ENCODE peak calls at places on chromosomes 16 and 17, in nine cellular contexts. L is right atrium auricular region, M is thoracic aorta, U is Peyer's patch, A is neural progenitor cell, C is heart right ventricle, H is adrenal gland, W is GM23338, Q is stomach. S is an unnamed sample.

GRCh38 chr17:51487947-51488346 is 227.6 kb downstream of the UTP18 start:
- DNase-seq in L (no peak), M (no peak), U (no peak), A (peak; percentile 59), C (no peak), H (no peak), W (peak; percentile 82), Q (no peak), S (no peak)

GRCh38 chr16:67305216-67306071 is 21.1 kb downstream of the KCTD19 start:
- DNase-seq in L (no peak), M (no peak), U (no peak), A (no peak), C (no peak), H (no peak), W (no peak), Q (no peak), S (no peak)

GRCh38 chr17:27276653-27277156 is 17.2 kb upstream of the WSB1 start:
- DNase-seq in L (no peak), M (no peak), U (no peak), A (peak; percentile 81), C (no peak), H (no peak), W (peak; percentile 95), Q (no peak), S (no peak)

GRCh38 chr16:50529334-50529733 is 18.9 kb upstream of the NKD1 start:
- DNase-seq in L (no peak), M (no peak), U (no peak), A (no peak), C (no peak), H (no peak), W (no peak), Q (no peak), S (no peak)

GRCh38 chr16:57481421-57481820 is 4.9 kb downstream of the DOK4 start:
- DNase-seq in L (no peak), M (no peak), U (no peak), A (no peak), C (no peak), H (no peak), W (no peak), Q (no peak), S (no peak)

GRCh38 chr17:68851875-68852274 is 103.3 kb downstream of the ABCA8 start:
- DNase-seq in L (no peak), M (no peak), U (no peak), A (no peak), C (no peak), H (no peak), W (no peak), Q (no peak), S (no peak)

GRCh38 chr17:29256735-29257466 is 10.2 kb downstream of the CRYBA1 start:
- DNase-seq in L (no peak), M (no peak), U (no peak), A (no peak), C (no peak), H (no peak), W (no peak), Q (no peak), S (no peak)

GRCh38 chr17:77470800-77471733 is 330.3 kb downstream of the SEC14L1 start:
- DNase-seq in L (no peak), M (no peak), U (no peak), A (peak; percentile 66), C (peak; percentile 64), H (peak; percentile 43), W (peak; percentile 75), Q (no peak), S (no peak)

GRCh38 chr17:77281904-77282367 is 141.2 kb downstream of the SEC14L1 start:
- DNase-seq in L (no peak), M (no peak), U (peak; percentile 65), A (peak; percentile 60), C (no peak), H (no peak), W (peak; percentile 61), Q (peak; percentile 65), S (no peak)

GRCh38 chr16:79595261-79595660 is 5.3 kb downstream of the MAF start:
- DNase-seq in L (no peak), M (no peak), U (no peak), A (no peak), C (no peak), H (no peak), W (no peak), Q (no peak), S (no peak)

GRCh38 chr16:69106491-69107291 is 1.2 kb downstream of the HAS3 start:
- DNase-seq in L (no peak), M (no peak), U (no peak), A (peak; percentile 76), C (no peak), H (no peak), W (peak; percentile 80), Q (no peak), S (no peak)

GRCh38 chr16:23651943-23652468 is 10.7 kb downstream of the DCTN5 start:
- DNase-seq in L (no peak), M (no peak), U (no peak), A (no peak), C (no peak), H (no peak), W (no peak), Q (no peak), S (no peak)

GRCh38 chr16:30680326-30680725 is 18.6 kb upstream of the SRCAP start:
- DNase-seq in L (no peak), M (no peak), U (no peak), A (no peak), C (no peak), H (no peak), W (no peak), Q (no peak), S (no peak)

GRCh38 chr17:4142107-4142900 is 526 bp downstream of the ZZEF1 start:
- DNase-seq in L (no peak), M (no peak), U (peak; percentile 52), A (peak; percentile 75), C (peak; percentile 19), H (peak; percentile 54), W (peak; percentile 62), Q (peak; percentile 32), S (no peak)

GRCh38 chr17:2749058-2749783 is at the start of gene CCDC92B:
- DNase-seq in L (no peak), M (no peak), U (no peak), A (no peak), C (no peak), H (no peak), W (peak; percentile 49), Q (no peak), S (no peak)

GRCh38 chr16:14489460-14489859 is 140.6 kb downstream of the PARN start:
- DNase-seq in L (no peak), M (no peak), U (no peak), A (peak; percentile 58), C (no peak), H (peak; percentile 41), W (peak; percentile 79), Q (no peak), S (no peak)

GRCh38 chr17:68011199-68011665 is 15.0 kb upstream of the C17orf58 start:
- DNase-seq in L (no peak), M (no peak), U (peak; percentile 80), A (peak; percentile 66), C (peak; percentile 46), H (no peak), W (peak; percentile 87), Q (peak; percentile 63), S (no peak)

GRCh38 chr17:40564195-40564882 is 933 bp downstream of the CCR7 start:
- DNase-seq in L (no peak), M (no peak), U (peak; percentile 47), A (no peak), C (no peak), H (no peak), W (no peak), Q (peak; percentile 22), S (no peak)

DNA sequence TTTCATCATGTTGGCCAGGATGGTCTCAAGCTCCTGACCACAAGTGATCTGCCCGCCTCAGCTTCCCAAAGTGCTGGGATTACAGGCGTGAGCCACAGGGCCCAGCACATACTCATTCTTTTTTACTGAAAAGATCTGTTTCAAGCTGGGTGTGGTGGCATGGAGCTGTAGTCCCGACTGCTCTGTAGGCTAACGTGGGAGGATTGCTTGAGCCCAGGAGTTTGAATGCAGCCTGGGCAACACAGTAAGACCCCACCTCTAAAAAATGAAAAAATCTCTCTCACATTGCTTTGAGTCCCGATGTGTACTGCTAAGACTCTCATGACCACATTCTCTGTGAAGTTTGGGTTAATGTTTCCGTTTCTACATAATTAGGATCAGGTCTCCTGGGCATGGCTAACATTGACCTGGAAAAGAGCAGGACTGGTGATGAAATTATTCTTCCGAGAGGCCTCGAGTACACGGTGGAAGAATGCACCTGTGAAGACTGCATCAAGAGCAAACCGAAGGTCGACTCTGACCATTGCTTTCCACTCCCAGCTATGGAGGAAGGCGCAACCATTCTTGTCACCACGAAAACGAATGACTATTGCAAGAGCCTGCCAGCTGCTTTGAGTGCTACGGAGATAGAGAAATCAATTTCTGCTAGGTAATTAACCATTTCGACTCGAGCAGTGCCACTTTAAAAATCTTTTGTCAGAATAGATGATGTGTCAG is 2.3 kb downstream of the TNFRSF17 start:
- DNase-seq in L (no peak), M (no peak), U (no peak), A (no peak), C (no peak), H (no peak), W (no peak), Q (no peak), S (no peak)
- H3K4me3 ChIP-seq in L (no peak overlapping the region), M (no peak overlapping the region), U (no peak overlapping the region), A (no peak overlapping the region), C (no peak overlapping the region), H (no peak overlapping the region), W (no peak overlapping the region), Q (no peak overlapping the region), S (no peak overlapping the region)

DNA sequence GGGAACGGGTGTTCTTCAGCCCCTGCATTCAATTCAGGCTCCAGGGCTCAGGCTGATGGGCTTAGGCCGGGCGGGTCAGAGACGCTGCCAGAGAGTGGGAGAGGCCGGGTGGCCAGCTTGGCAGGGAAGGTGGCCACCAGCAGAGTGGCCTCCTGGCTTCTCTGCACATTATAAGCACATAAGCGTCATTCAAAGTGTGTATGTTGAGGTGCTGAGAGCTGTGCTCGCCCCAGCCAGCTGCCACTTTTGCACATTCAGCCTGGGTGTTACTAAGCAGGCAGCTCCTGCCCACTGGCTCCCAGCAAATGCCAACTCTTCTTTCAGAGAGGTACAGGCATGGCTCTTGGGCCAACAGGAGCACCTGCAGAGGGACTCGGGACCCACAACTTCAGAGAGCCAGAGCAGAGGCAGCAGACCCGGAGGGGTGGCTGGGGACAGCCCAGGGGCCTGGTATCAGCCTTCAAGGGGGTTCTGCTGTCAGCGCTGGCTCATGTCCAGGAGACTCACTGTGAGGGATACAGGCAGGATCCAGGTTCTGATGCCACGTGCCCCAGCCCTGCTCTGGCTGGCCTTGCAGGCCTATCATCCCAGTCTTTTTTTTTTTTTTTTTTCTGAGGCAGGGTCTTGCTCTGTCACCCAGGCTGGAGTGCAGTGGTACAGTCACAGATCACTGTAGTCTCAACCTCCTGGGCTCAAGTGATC is 8.8 kb upstream of the MTSS2 start:
- DNase-seq in L (no peak), M (no peak), U (no peak), A (no peak), C (no peak), H (no peak), W (no peak), Q (no peak), S (no peak)
- H3K27ac ChIP-seq in L (peak overlapping the region; percentile 93), M (peak overlapping the region; percentile 100), U (peak overlapping the region; percentile 93), A (peak overlapping the region; percentile 65), C (peak overlapping the region; percentile 87), H (peak overlapping the region; percentile 96), W (peak overlapping the region; percentile 87), Q (peak overlapping the region; percentile 92), S (peak overlapping the region; percentile 97)

GRCh38 chr17:9020096-9020823 is 1.1 kb upstream of the NTN1 start:
- DNase-seq in L (peak; percentile 55), M (no peak), U (no peak), A (no peak), C (no peak), H (no peak), W (no peak), Q (no peak), S (peak; percentile 48)
- H3K27me3 ChIP-seq in L (no peaks in the 10 kb centered on the region), M (no peaks in the 10 kb centered on the region), U (peaks cover 9% of the 10 kb centered on the region), A (peaks cover 95% of the 10 kb centered on the region), C (peaks cover 39% of the 10 kb centered on the region), H (peaks cover 45% of the 10 kb centered on the region), W (peaks cover 95% of the 10 kb centered on the region), Q (peaks cover 62% of the 10 kb centered on the region), S (no peaks in the 10 kb centered on the region)

GRCh38 chr17:17176341-17176740 is 29.8 kb downstream of the PLD6 start:
- DNase-seq in L (no peak), M (no peak), U (no peak), A (no peak), C (no peak), H (no peak), W (no peak), Q (no peak), S (no peak)
- H3K4me3 ChIP-seq in L (no peak overlapping the region), M (no peak overlapping the region), U (no peak overlapping the region), A (no peak overlapping the region), C (no peak overlapping the region), H (no peak overlapping the region), W (no peak overlapping the region), Q (no peak overlapping the region), S (no peak overlapping the region)

S was measured in ascending aorta.